ENCODE peak calls at places on chromosomes 4 and X, in eight cellular contexts. L is bronchial epithelial cell, E is neural progenitor cell, X is lower lobe of right lung, D is BE2C, Y is fibroblast of lung, B is NB4, J is fibroblast of mammary gland. K is an unnamed sample.
A peak's percentile ranks its signal among the peaks of the same experiment; 100 is the strongest.

GRCh38 chr4:7397206-7398103 is 37.3 kb downstream of the PSAPL1 start:
- DNase-seq in B (no peak), Y (peak; percentile 77), X (peak; percentile 26), E (no peak), J (no peak), L (peak; percentile 93), D (no peak), K (no peak)

GRCh38 chr4:28310926-28311325 is 1450.3 kb downstream of the STIM2 start:
- DNase-seq in B (no peak), X (no peak), L (peak; percentile 62), D (no peak), J (peak; percentile 63), E (no peak), Y (no peak), K (no peak)

GRCh38 chr4:11743961-11744360 is 315.3 kb upstream of the HS3ST1 start:
- DNase-seq in E (no peak), X (no peak), D (no peak), B (no peak), J (no peak), L (no peak), Y (no peak), K (no peak)

GRCh38 chr4:150310159-150310895 is 232.1 kb downstream of the DCLK2 start:
- DNase-seq in D (no peak), X (no peak), B (no peak), Y (peak; percentile 92), J (peak; percentile 34), E (no peak), L (no peak), K (no peak)

GRCh38 chr4:3827616-3828492 is 61.7 kb downstream of the ADRA2C start:
- DNase-seq in X (peak; percentile 82), L (no peak), B (no peak), Y (peak; percentile 18), J (peak; percentile 37), D (peak; percentile 96), E (no peak), K (no peak)

GRCh38 chr4:168631241-168632151 is 134.6 kb downstream of the PALLD start:
- DNase-seq in E (peak; percentile 94), J (peak; percentile 38), B (peak; percentile 4), Y (peak; percentile 82), D (peak; percentile 81), X (peak; percentile 72), L (peak; percentile 33), K (no peak)

GRCh38 chr4:175453456-175453855 is 358.6 kb downstream of the GPM6A start:
- DNase-seq in E (no peak), L (no peak), D (peak; percentile 15), Y (peak; percentile 42), J (peak; percentile 38), X (no peak), B (no peak), K (no peak)

GRCh38 chr4:115152081-115152480 is 38.7 kb upstream of the NDST4 start:
- DNase-seq in L (no peak), D (no peak), J (no peak), Y (no peak), E (no peak), B (no peak), X (no peak), K (peak; percentile 20)

GRCh38 chrX:119190736-119191282 is 45.3 kb upstream of the PGRMC1 start:
- DNase-seq in D (no peak), E (no peak), J (peak; percentile 85), Y (no peak), L (no peak), B (peak; percentile 6), X (no peak), K (no peak)

GRCh38 chr4:26343041-26343403 is 22.2 kb downstream of the RBPJ start:
- DNase-seq in J (peak; percentile 32), Y (peak; percentile 69), B (no peak), X (no peak), E (no peak), D (no peak), L (peak; percentile 38), K (no peak)

GRCh38 chrX:39678914-39679313 is 418.8 kb downstream of the BCOR start:
- DNase-seq in D (no peak), E (no peak), L (no peak), J (no peak), X (no peak), B (no peak), Y (no peak), K (no peak)

GRCh38 chr4:39526810-39527295 is 386 bp downstream of the UGDH start:
- DNase-seq in D (no peak), E (peak; percentile 29), J (no peak), B (no peak), X (no peak), Y (peak; percentile 24), L (no peak), K (peak; percentile 42)

GRCh38 chr4:65738134-65738533 is 67.8 kb upstream of the EPHA5 start:
- DNase-seq in E (no peak), J (no peak), X (no peak), Y (no peak), B (no peak), L (no peak), D (no peak), K (no peak)

GRCh38 chr4:153792007-153792892 is 3.4 kb upstream of the SFRP2 start:
- DNase-seq in E (peak; percentile 90), L (peak; percentile 64), J (peak; percentile 82), B (peak; percentile 43), X (peak; percentile 64), Y (peak; percentile 22), D (peak; percentile 64), K (no peak)

GRCh38 chr4:188660796-188661195 is 521.6 kb downstream of the TRIML1 start:
- DNase-seq in B (no peak), D (no peak), Y (no peak), J (no peak), X (no peak), L (no peak), E (no peak), K (no peak)

GRCh38 chr4:128241425-128241913 is 46.1 kb downstream of the PGRMC2 start:
- DNase-seq in Y (peak; percentile 93), D (peak; percentile 59), X (no peak), J (peak; percentile 98), B (no peak), E (no peak), L (peak; percentile 96), K (no peak)

GRCh38 chrX:2823795-2824386 is 4.8 kb upstream of the GYG2 start:
- DNase-seq in Y (no peak), L (no peak), E (no peak), D (no peak), X (no peak), B (no peak), J (no peak), K (no peak)

GRCh38 chrX:99750721-99751120 is 659.4 kb downstream of the PCDH19 start:
- DNase-seq in J (no peak), E (no peak), L (no peak), Y (no peak), D (no peak), B (no peak), X (no peak), K (no peak)

GRCh38 chrX:118627084-118627758 is 100.2 kb upstream of the IL13RA1 start:
- DNase-seq in E (no peak), D (no peak), Y (peak; percentile 2), L (peak; percentile 50), B (peak; percentile 59), X (no peak), J (peak; percentile 11), K (peak; percentile 6)

GRCh38 chr4:128660361-128660964 is 149.0 kb upstream of the JADE1 start:
- DNase-seq in Y (peak; percentile 38), D (no peak), B (no peak), E (no peak), X (no peak), J (peak; percentile 84), L (no peak), K (no peak)

GRCh38 chr4:187333151-187333550 is 609.5 kb upstream of the FAT1 start:
- DNase-seq in E (no peak), Y (peak; percentile 19), X (no peak), B (no peak), J (no peak), D (no peak), L (no peak), K (no peak)

GRCh38 chr4:78149737-78150136 is 92.6 kb downstream of the FRAS1 start:
- DNase-seq in B (no peak), L (no peak), E (no peak), J (no peak), X (no peak), Y (no peak), D (peak; percentile 58), K (no peak)

GRCh38 chr4:83113429-83113786 is 1.1 kb downstream of the PLAC8 start:
- DNase-seq in B (peak; percentile 77), E (no peak), L (no peak), D (no peak), J (no peak), Y (peak; percentile 10), X (no peak), K (peak; percentile 32)

GRCh38 chr4:145781306-145781705 is 101.4 kb downstream of the C4orf51 start:
- DNase-seq in Y (peak; percentile 23), L (no peak), E (no peak), D (no peak), J (no peak), B (no peak), X (no peak), K (no peak)

GRCh38 chrX:65744965-65745364 is 77.5 kb downstream of the MSN start:
- DNase-seq in L (peak; percentile 77), B (no peak), X (no peak), E (no peak), D (no peak), Y (no peak), J (peak; percentile 35), K (no peak)

GRCh38 chrX:21662761-21663160 is 4.6 kb upstream of the KLHL34 start:
- DNase-seq in Y (no peak), B (no peak), J (no peak), X (no peak), D (no peak), L (no peak), E (no peak), K (no peak)
- H3K4me3 ChIP-seq in Y (no peak overlapping the region), B (no peak overlapping the region), J (no peak overlapping the region), X (no peak overlapping the region), D (no peak overlapping the region), L (no peak overlapping the region), E (no peak overlapping the region), K (no peak overlapping the region)

GRCh38 chr4:61517144-61517543 is 317.0 kb downstream of the ADGRL3 start:
- DNase-seq in X (no peak), J (no peak), L (no peak), B (no peak), Y (no peak), E (peak; percentile 70), D (no peak), K (no peak)
- TF ChIP-seq CTCF in X (no peak), J (no peak), L (no peak), B (no peak), Y (no peak), E (peak; percentile 48), D (no peak), K (no peak)

GRCh38 chr4:141807501-141807900 is 171.1 kb downstream of the IL15 start:
- DNase-seq in E (no peak), J (peak; percentile 29), D (no peak), X (no peak), L (peak; percentile 16), B (no peak), Y (peak; percentile 64), K (no peak)
- H3K4me3 ChIP-seq in E (no peak overlapping the region), J (no peak overlapping the region), D (no peak overlapping the region), X (no peak overlapping the region), L (no peak overlapping the region), B (no peak overlapping the region), Y (no peak overlapping the region), K (no peak overlapping the region)

DNA sequence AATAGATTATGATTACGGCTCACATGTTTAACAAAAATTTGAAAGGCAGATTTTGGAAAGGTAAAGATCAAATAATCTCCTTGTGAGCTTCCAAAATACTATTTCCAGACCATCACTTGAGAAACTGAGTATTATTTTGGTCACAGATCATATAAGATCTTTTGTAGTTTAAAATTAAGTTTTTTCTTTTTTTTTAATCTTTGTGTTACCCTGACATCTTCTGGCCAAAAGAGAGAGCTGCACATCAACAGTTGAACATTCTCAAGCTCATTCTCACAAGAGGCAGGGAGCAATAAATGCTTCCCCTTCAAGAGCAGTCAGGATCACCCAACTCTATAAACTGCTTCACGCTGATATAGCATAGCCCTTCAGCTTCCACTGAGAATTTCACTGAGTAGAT is 15.9 kb downstream of the TMEM192 start:
- DNase-seq in Y (peak; percentile 23), L (peak; percentile 8), J (peak; percentile 43), B (peak; percentile 38), X (no peak), D (no peak), E (peak; percentile 43), K (peak; percentile 25)
- TF ChIP-seq CTCF in Y (peak; percentile 54), L (peak; percentile 25), J (peak; percentile 56), B (peak; percentile 47), X (peak; percentile 27), D (peak; percentile 62), E (peak; percentile 78), K (peak; percentile 41)

K was measured in GM12865.